ENCODE peak calls at places on chromosomes 4 and X, in four cellular contexts. W is COR-L47, P is mesendoderm, L is lower lobe of right lung. D is an unnamed sample.

GRCh38 chrX:78650906-78651437 is 8.2 kb downstream of the RTL3 start:
- DNase-seq in W (no peak), L (no peak), P (no peak), D (no peak)

GRCh38 chr4:152267811-152268210 is 268.1 kb downstream of the FBXW7 start:
- DNase-seq in P (no peak), L (no peak), W (no peak), D (no peak)

GRCh38 chr4:150152764-150153163 is 74.5 kb downstream of the DCLK2 start:
- DNase-seq in L (no peak), W (no peak), P (no peak), D (no peak)

GRCh38 chrX:44675364-44676024 is 132.8 kb upstream of the FUNDC1 start:
- DNase-seq in P (no peak), L (no peak), W (peak; percentile 83), D (no peak)

GRCh38 chr4:15476396-15476795 is 6.7 kb downstream of the CC2D2A start:
- DNase-seq in P (no peak), L (no peak), W (no peak), D (no peak)

GRCh38 chr4:182325848-182326255 is 82.7 kb downstream of the TENM3 start:
- DNase-seq in L (no peak), P (no peak), W (no peak), D (no peak)

GRCh38 chr4:128818442-128818841 is 8.9 kb downstream of the JADE1 start:
- DNase-seq in L (no peak), W (no peak), P (no peak), D (no peak)

GRCh38 chrX:47361538-47362511 is 8.6 kb upstream of the ZNF157 start:
- DNase-seq in W (peak; percentile 90), P (peak; percentile 98), L (peak; percentile 75), D (peak; percentile 49)

GRCh38 chr4:148454835-148455234 is 12.6 kb upstream of the NR3C2 start:
- DNase-seq in P (no peak), L (no peak), W (no peak), D (no peak)

GRCh38 chr4:185036019-185036418 is 17.7 kb downstream of the HELT start:
- DNase-seq in L (no peak), P (no peak), W (no peak), D (no peak)

GRCh38 chr4:95466791-95467190 is 82.0 kb downstream of the UNC5C start:
- DNase-seq in P (no peak), L (no peak), W (no peak), D (no peak)

GRCh38 chr4:3799496-3799895 is 33.3 kb downstream of the ADRA2C start:
- DNase-seq in L (peak; percentile 44), W (no peak), P (no peak), D (no peak)